ENCODE peak calls at places on chromosomes 12 and 14, in four cellular contexts. Z, A, D and Y are unnamed samples.

GRCh38 chr14:95258156-95258555 is 61.6 kb downstream of the CLMN start:
- DNase-seq in Z (no peak), A (no peak), D (no peak), Y (no peak)

GRCh38 chr14:59868021-59868420 is 2.6 kb downstream of the RTN1 start:
- DNase-seq in A (no peak), Z (no peak), D (no peak), Y (no peak)

GRCh38 chr14:58705066-58705465 is 67.3 kb downstream of the DACT1 start:
- DNase-seq in D (no peak), A (no peak), Z (no peak), Y (peak; percentile 21)

GRCh38 chr12:119679081-119679480 is 11.1 kb downstream of the PRKAB1 start:
- DNase-seq in A (no peak), Z (no peak), D (no peak), Y (no peak)

GRCh38 chr12:103884316-103884715 is 43.3 kb upstream of the NT5DC3 start:
- DNase-seq in D (no peak), Z (no peak), A (no peak), Y (peak; percentile 51)

GRCh38 chr14:30191639-30192279 is 264.1 kb upstream of the PRKD1 start:
- DNase-seq in A (no peak), D (no peak), Z (no peak), Y (no peak)

GRCh38 chr12:121188227-121188626 is 21.7 kb upstream of the P2RX4 start:
- DNase-seq in Z (no peak), A (no peak), D (no peak), Y (no peak)

GRCh38 chr12:95653761-95654546 is 102.7 kb upstream of the USP44 start:
- DNase-seq in A (no peak), D (no peak), Z (no peak), Y (no peak)

GRCh38 chr14:82626156-82627055 is 1092.8 kb upstream of the SEL1L start:
- DNase-seq in A (no peak), D (no peak), Z (no peak), Y (no peak)

GRCh38 chr12:118436002-118436724 is 59.8 kb downstream of the SUDS3 start:
- DNase-seq in A (peak; percentile 57), Z (peak; percentile 14), D (no peak), Y (peak; percentile 27)

GRCh38 chr12:111166779-111167540 is 201.9 kb downstream of the PHETA1 start:
- DNase-seq in A (no peak), Z (no peak), D (no peak), Y (no peak)

GRCh38 chr12:105451211-105451610 is 120.7 kb downstream of the C12orf75 start:
- DNase-seq in D (no peak), Z (no peak), A (no peak), Y (no peak)

GRCh38 chr14:43729149-43729548 is 777.9 kb downstream of the FSCB start:
- DNase-seq in A (no peak), Z (no peak), D (no peak), Y (no peak)

GRCh38 chr14:76500011-76500410 is 124.1 kb downstream of the ESRRB start:
- DNase-seq in D (no peak), Z (no peak), A (no peak), Y (no peak)

GRCh38 chr12:74349925-74350324 is 187.7 kb upstream of the ATXN7L3B start:
- DNase-seq in A (no peak), D (no peak), Z (no peak), Y (no peak)

GRCh38 chr14:22974530-22975313 is 7.6 kb downstream of the AJUBA start:
- DNase-seq in Z (no peak), D (no peak), A (no peak), Y (no peak)

GRCh38 chr12:16788888-16789790 is 183.2 kb upstream of the LMO3 start:
- DNase-seq in D (peak; percentile 37), A (no peak), Z (no peak), Y (peak; percentile 7)

GRCh38 chr12:27048822-27049752 is 26.7 kb downstream of the MED21 start:
- DNase-seq in D (no peak), A (no peak), Z (peak; percentile 19), Y (no peak)

GRCh38 chr12:80838708-80839107 is 99.0 kb downstream of the LIN7A start:
- DNase-seq in A (no peak), D (no peak), Z (no peak), Y (no peak)

GRCh38 chr14:88848571-88848970 is 24.1 kb downstream of the TTC8 start:
- DNase-seq in A (no peak), D (no peak), Z (no peak), Y (no peak)

GRCh38 chr14:52882824-52883223 is 68.0 kb downstream of the FERMT2 start:
- DNase-seq in D (no peak), A (no peak), Z (no peak), Y (no peak)

GRCh38 chr14:28756896-28757570 is 9.6 kb upstream of the FOXG1 start:
- DNase-seq in A (peak; percentile 58), Z (no peak), D (no peak), Y (peak; percentile 52)

GRCh38 chr14:24634158-24634557 is at the start of gene GZMB:
- DNase-seq in A (no peak), D (no peak), Z (no peak), Y (no peak)

GRCh38 chr12:62898568-62898967 is 36.4 kb downstream of the PPM1H start:
- DNase-seq in Z (no peak), D (no peak), A (no peak), Y (no peak)

GRCh38 chr12:117897379-117898161 is 71.2 kb downstream of the KSR2 start:
- DNase-seq in A (no peak), Z (no peak), D (peak; percentile 57), Y (no peak)

GRCh38 chr14:89870335-89870734 is 84.2 kb downstream of the EFCAB11 start:
- DNase-seq in A (no peak), Z (no peak), D (no peak), Y (no peak)

GRCh38 chr14:66119805-66120204 is 366.4 kb upstream of the CCDC196 start:
- DNase-seq in A (no peak), D (no peak), Z (no peak), Y (no peak)

GRCh38 chr12:131983554-131983953 is 33.8 kb downstream of the EP400 start:
- DNase-seq in Z (no peak), A (no peak), D (no peak), Y (no peak)

GRCh38 chr14:31440280-31440679 is 17.0 kb downstream of the DTD2 start:
- DNase-seq in D (no peak), Z (no peak), A (no peak), Y (no peak)
- TF ChIP-seq NRF1 in D (no peak), Z (no peak), A (no peak), Y (no peak)

GRCh38 chr12:52691765-52692150 is 11.6 kb upstream of the KRT1 start:
- DNase-seq in Z (no peak), D (no peak), A (no peak), Y (peak; percentile 77)
- H3K27me3 ChIP-seq in Z (peaks cover 43% of the 10 kb centered on the region), D (peaks cover 9% of the 10 kb centered on the region), A (peaks cover 15% of the 10 kb centered on the region), Y (peaks cover 40% of the 10 kb centered on the region)

GRCh38 chr12:6114476-6114870 is 10.0 kb downstream of the VWF start:
- DNase-seq in A (no peak), D (no peak), Z (no peak), Y (no peak)
- TF ChIP-seq NRF1 in A (no peak), D (no peak), Z (no peak), Y (no peak)

DNA sequence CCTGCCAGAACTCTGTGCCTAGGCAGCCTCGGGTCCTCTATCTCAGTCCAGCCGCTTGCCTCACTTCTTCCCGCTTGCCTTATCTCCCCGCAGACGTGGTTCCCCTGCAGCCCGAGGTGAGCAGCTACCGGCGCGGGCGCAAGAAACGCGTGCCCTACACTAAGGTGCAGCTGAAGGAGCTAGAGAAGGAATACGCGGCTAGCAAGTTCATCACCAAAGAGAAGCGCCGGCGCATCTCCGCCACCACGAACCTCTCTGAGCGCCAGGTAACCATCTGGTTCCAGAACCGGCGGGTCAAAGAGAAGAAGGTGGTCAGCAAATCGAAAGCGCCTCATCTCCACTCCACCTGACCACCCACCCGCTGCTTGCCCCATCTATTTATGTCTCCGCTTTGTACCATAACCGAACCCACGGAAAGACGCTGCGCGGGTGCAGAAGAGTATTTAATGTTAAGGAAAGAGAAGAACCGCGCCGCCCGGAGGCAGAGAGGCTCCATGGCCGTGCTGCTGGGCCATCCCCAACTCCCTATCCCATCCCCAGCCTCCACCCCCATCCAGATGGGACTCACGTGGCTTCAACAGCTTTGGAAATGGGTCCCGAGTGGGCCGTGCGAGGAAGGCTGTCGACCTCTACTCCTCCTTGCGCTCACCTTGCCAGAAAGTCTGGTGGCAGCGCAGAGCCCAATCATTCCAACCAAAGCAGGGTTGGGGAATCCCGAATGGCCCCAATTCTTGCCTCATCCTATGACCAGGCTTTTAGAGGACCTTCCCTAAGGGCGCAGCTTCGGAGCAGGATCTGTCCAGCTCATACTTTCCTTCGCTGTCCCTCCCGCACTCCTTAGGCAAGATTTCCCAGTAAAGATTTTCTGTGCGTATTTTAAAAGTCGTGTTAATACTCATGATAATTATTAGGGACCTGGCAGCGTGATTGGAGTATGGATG is 6.5 kb downstream of the HOXC13 start:
- DNase-seq in Z (no peak), D (no peak), A (peak; percentile 59), Y (no peak)
- H3K27me3 ChIP-seq in Z (peaks cover 38% of the 10 kb centered on the region), D (peaks cover 19% of the 10 kb centered on the region), A (peaks cover 97% of the 10 kb centered on the region), Y (peaks cover 97% of the 10 kb centered on the region)

DNA sequence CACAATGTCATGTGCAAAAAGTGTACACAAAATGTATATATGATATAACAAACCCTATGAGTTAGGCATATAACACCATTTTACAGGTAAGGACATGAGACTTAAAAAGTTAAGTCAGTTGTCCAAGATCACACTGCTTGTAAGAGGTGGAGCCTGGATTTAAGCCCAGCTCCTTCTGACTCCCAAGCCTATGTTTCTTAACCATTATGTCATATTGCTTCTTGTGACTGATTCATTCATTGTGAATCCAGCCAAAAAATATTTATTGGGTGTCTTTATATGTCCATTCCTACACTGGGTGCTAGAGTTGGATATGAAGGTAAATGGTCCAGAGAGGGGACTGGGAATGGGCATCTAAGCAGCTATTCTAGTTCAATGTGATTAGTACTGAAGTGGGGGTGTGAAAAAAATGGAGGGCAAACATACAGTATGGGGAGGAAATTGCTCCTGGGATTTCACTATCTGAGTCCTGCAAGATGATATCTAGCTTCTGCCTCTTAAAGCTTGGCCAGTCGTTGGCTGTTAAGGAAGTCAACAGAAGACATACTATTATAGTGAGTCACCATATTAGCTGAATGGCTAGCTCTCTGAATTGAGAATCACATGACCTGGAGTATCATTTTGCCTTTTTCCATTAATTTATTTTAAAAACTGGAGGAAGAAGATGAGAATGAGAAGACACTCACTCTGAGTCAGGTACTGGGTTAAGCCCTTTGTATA is 28.8 kb downstream of the PAX9 start:
- DNase-seq in A (no peak), Z (no peak), D (no peak), Y (no peak)
- TF ChIP-seq NRF1 in A (no peak), Z (no peak), D (no peak), Y (no peak)

GRCh38 chr12:55041651-55042050 is 21.9 kb downstream of the NEUROD4 start:
- DNase-seq in Z (no peak), D (no peak), A (no peak), Y (no peak)

GRCh38 chr12:55044135-55044534 is 24.4 kb downstream of the NEUROD4 start:
- DNase-seq in A (no peak), D (no peak), Z (no peak), Y (no peak)

GRCh38 chr12:55039761-55040160 is 20.0 kb downstream of the NEUROD4 start:
- DNase-seq in A (no peak), D (no peak), Z (no peak), Y (no peak)

DNA sequence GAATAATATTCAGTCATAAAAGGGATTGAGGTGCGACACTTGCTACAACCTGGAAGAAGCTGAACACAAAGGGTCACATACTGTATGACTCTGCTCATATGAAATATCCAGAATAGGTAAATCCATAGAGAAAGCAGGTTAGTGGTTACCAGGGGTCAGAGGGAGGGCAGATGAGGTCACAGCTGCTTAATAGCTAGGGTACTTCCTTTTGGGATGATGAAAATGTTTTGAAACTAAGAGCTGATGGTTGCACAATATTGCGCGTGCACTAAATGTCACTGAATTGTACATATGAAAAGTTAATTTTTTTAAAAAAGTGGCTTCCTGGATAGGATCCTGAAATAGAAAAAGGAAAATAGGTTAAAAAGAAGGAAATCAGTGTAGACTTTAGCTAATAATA is 23.8 kb downstream of the NEUROD4 start:
- DNase-seq in D (no peak), Z (no peak), A (no peak), Y (no peak)
- H3K27me3 ChIP-seq in D (no peaks in the 10 kb centered on the region), Z (peaks cover 6% of the 10 kb centered on the region), A (no peaks in the 10 kb centered on the region), Y (no peaks in the 10 kb centered on the region)